ENCODE peak calls at places on chromosomes 3 and 15, in seven cellular contexts. P, Y, L, X, F, I and Z are unnamed samples.

GRCh38 chr15:81723758-81724157 is 322.1 kb downstream of the MEX3B start:
- DNase-seq in L (no peak), I (no peak), X (no peak), Y (no peak), F (no peak), P (no peak), Z (no peak)

GRCh38 chr3:15958692-15959433 is 161.1 kb upstream of the ANKRD28 start:
- DNase-seq in F (no peak), L (no peak), P (no peak), I (no peak), Y (no peak), X (no peak), Z (no peak)

GRCh38 chr15:72197460-72198409 is at the start of gene GRAMD2A:
- DNase-seq in F (no peak), P (peak), X (peak), Y (peak), L (peak), I (peak), Z (peak)

GRCh38 chr3:59733041-59733809 is 683.4 kb upstream of the CFAP20DC start:
- DNase-seq in P (no peak), X (no peak), L (no peak), I (no peak), F (no peak), Y (no peak), Z (no peak)

GRCh38 chr3:69639851-69640250 is 99.4 kb upstream of the MITF start:
- DNase-seq in X (no peak), Y (no peak), I (no peak), L (no peak), P (no peak), F (no peak), Z (no peak)

GRCh38 chr15:93983501-93983900 is 247.9 kb upstream of the MCTP2 start:
- DNase-seq in L (no peak), I (no peak), Y (peak), F (no peak), P (no peak), X (peak), Z (no peak)

GRCh38 chr3:190265795-190266194 is 56.5 kb downstream of the CLDN1 start:
- DNase-seq in P (no peak), Y (no peak), F (no peak), X (no peak), L (no peak), I (peak), Z (no peak)

GRCh38 chr3:114442251-114442650 is 148.4 kb downstream of the TIGIT start:
- DNase-seq in X (no peak), I (no peak), L (no peak), F (no peak), P (no peak), Y (peak), Z (no peak)

GRCh38 chr3:56800373-56801150 is 1.2 kb downstream of the ARHGEF3 start:
- DNase-seq in I (peak), F (no peak), P (no peak), L (no peak), Y (no peak), X (no peak), Z (no peak)

GRCh38 chr15:88918738-88919137 is 5.6 kb upstream of the MFGE8 start:
- DNase-seq in P (no peak), Y (peak), I (peak), F (no peak), X (no peak), L (peak), Z (no peak)

GRCh38 chr3:113287111-113287817 is 75.9 kb downstream of the BOC start:
- DNase-seq in Y (no peak), L (no peak), F (no peak), P (no peak), X (no peak), I (no peak), Z (no peak)

GRCh38 chr3:134846943-134847342 is 51.9 kb downstream of the EPHB1 start:
- DNase-seq in L (no peak), P (no peak), I (no peak), F (no peak), X (peak), Y (no peak), Z (no peak)

GRCh38 chr3:71109977-71110285 is 473.6 kb downstream of the FOXP1 start:
- DNase-seq in X (no peak), P (no peak), Y (no peak), L (no peak), I (no peak), F (no peak), Z (no peak)

GRCh38 chr3:55723653-55724406 is 236.7 kb upstream of the WNT5A start:
- DNase-seq in L (no peak), F (no peak), X (no peak), Y (no peak), I (no peak), P (no peak), Z (no peak)

GRCh38 chr15:25890532-25890931 is 27.4 kb upstream of the ATP10A start:
- DNase-seq in Y (no peak), L (no peak), I (peak), P (no peak), X (no peak), F (no peak), Z (no peak)

GRCh38 chr15:79208179-79208578 is 74.3 kb upstream of the ANKRD34C start:
- DNase-seq in L (no peak), I (no peak), X (no peak), Y (no peak), P (no peak), F (no peak), Z (no peak)

GRCh38 chr15:51814616-51815015 is 14.8 kb upstream of the TMOD3 start:
- DNase-seq in F (no peak), L (no peak), I (no peak), X (no peak), P (no peak), Y (peak), Z (no peak)

GRCh38 chr15:90232196-90232595 is 1.5 kb downstream of the CIB1 start:
- DNase-seq in F (no peak), I (no peak), L (no peak), X (no peak), P (no peak), Y (no peak), Z (no peak)

GRCh38 chr15:100200287-100200772 is 141.4 kb downstream of the ADAMTS17 start:
- DNase-seq in L (no peak), I (no peak), X (no peak), F (no peak), P (no peak), Y (no peak), Z (no peak)

DNA sequence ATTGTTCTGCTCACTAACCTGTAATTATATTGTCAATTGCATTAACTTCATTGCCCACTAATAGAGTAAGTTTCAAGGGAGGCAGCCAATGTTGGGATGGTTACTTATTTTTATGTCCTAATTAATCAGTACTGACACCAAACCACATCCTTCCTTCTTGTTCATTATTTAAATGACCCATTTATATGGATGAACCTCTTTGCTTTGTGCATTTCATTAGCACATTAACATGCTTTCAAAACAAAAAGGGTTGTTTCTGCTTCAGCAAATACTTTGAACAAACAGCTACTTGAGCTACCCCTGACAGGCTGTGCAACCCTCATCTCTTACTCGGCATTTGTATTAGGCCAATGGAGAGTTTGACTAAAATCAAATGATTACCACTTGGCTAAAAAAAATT is 374.2 kb downstream of the MECOM start:
- DNase-seq in X (no peak), F (no peak), I (no peak), Y (no peak), P (no peak), L (no peak), Z (no peak)
- H3K4me3 ChIP-seq in X (no peak), F (no peak), I (no peak), Y (no peak), P (no peak), L (no peak), Z (no peak)

GRCh38 chr3:133831966-133832801 is 26.6 kb downstream of the SRPRB start:
- DNase-seq in F (no peak), X (no peak), I (no peak), Y (no peak), P (no peak), L (no peak), Z (no peak)
- TF ChIP-seq CTCF in F (no peak), X (no peak), I (no peak), Y (no peak), P (no peak), L (peak), Z (no peak)

DNA sequence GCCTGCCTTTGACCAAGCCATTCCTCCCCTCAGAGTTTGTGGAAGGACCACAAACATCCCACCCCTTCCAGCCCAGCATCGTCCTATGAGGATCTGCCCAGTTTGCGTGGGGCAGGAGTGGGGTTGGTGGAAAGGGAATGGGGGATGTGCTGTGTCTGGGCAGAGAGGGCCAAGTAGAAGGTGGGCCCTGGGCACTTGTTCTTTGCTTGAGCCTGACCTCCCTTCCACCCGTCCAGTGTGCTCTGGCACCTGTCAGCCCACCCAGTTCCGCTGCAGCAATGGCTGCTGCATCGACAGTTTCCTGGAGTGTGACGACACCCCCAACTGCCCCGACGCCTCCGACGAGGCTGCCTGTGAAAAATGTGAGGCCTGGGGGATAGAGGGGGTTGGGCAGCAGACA is 10.3 kb downstream of the SPINT1 start:
- DNase-seq in P (no peak), F (no peak), I (no peak), Y (no peak), L (no peak), X (no peak), Z (no peak)
- H3K27ac ChIP-seq in P (no peak), F (no peak), I (peak), Y (no peak), L (no peak), X (no peak), Z (no peak)

GRCh38 chr3:45915080-45915479 is 28.2 kb upstream of the CXCR6 start:
- DNase-seq in L (no peak), I (no peak), F (no peak), P (no peak), Y (no peak), X (no peak), Z (no peak)
- H3K4me3 ChIP-seq in L (no peak), I (no peak), F (no peak), P (no peak), Y (no peak), X (no peak), Z (no peak)

GRCh38 chr3:9862391-9863235 is 17.4 kb downstream of the CIDEC start:
- DNase-seq in L (peak), P (peak), F (peak), I (peak), Y (no peak), X (peak), Z (peak)
- TF ChIP-seq CTCF in L (peak), P (peak), F (peak), I (peak), Y (no peak), X (peak), Z (peak)

GRCh38 chr3:48929358-48930035 is 10.9 kb downstream of the ARIH2 start:
- DNase-seq in F (no peak), X (no peak), Y (no peak), P (no peak), I (no peak), L (no peak), Z (no peak)
- H3K27ac ChIP-seq in F (peak), X (no peak), Y (no peak), P (peak), I (no peak), L (peak), Z (no peak)